ENCODE peak calls at places on chromosomes 11 and 22, in nine cellular contexts. B is stimulated activated naive CD4-positive, alpha-beta T cell; I is activated T-helper 2 cell treated with anti-CD3 and anti-CD28 coated beads, Interferon-gamma antibody, Interleukin-2, Interleukin-4, amounts not matched to agents 10 μg/mL and 5 μg/mL and 100 μg/mL, durations not matched to agents 14 hours and 24 hours and 36 hours; V is esophagus squamous epithelium; H is stimulated activated CD4-positive, alpha-beta T cell treated with anti-CD3 and anti-CD28 coated beads, Interleukin-12 subunit alpha, Interleukin-12 subunit beta, amount 100 ng/mL, for 48 hours; J is substantia nigra; W is germinal center; Y is heart right ventricle; Z is NCI-H69. O is an unnamed sample.

GRCh38 chr22:43300891-43301676 is 42.1 kb downstream of the SCUBE1 start:
- DNase-seq in V (no peak), H (no peak), Y (no peak), I (no peak), Z (peak; percentile 61), B (no peak), J (no peak), W (no peak), O (no peak)

GRCh38 chr11:116171271-116172140 is 601.3 kb downstream of the BUD13 start:
- DNase-seq in H (no peak), Z (no peak), Y (peak; percentile 1), I (no peak), B (no peak), V (no peak), J (no peak), W (no peak), O (no peak)

GRCh38 chr11:117885777-117886176 is 9.3 kb upstream of the FXYD6 start:
- DNase-seq in B (no peak), J (no peak), I (no peak), V (no peak), W (no peak), Z (no peak), Y (peak; percentile 89), H (no peak), O (no peak)

GRCh38 chr11:69367211-69367964 is 73.4 kb downstream of the MYEOV start:
- DNase-seq in H (no peak), Y (peak; percentile 1), B (no peak), I (peak; percentile 3), V (no peak), Z (no peak), W (no peak), J (no peak), O (no peak)

GRCh38 chr22:32926600-32926999 is 125.1 kb downstream of the TIMP3 start:
- DNase-seq in H (peak; percentile 9), Y (no peak), J (no peak), W (peak; percentile 13), V (no peak), I (no peak), Z (peak; percentile 23), B (no peak), O (no peak)

GRCh38 chr11:64894070-64894811 is 15.8 kb upstream of the EHD1 start:
- DNase-seq in W (peak; percentile 89), B (peak; percentile 85), J (peak; percentile 20), Y (peak; percentile 88), Z (peak; percentile 67), I (peak; percentile 83), V (no peak), H (peak; percentile 97), O (peak; percentile 98)

GRCh38 chr11:78613053-78613813 is 38.6 kb upstream of the NARS2 start:
- DNase-seq in W (no peak), H (no peak), V (no peak), B (no peak), Z (no peak), I (no peak), Y (no peak), J (no peak), O (no peak)

GRCh38 chr11:113690619-113691569 is 15.2 kb downstream of the TMPRSS5 start:
- DNase-seq in Z (peak; percentile 87), H (peak; percentile 1), V (no peak), W (peak; percentile 32), J (no peak), B (no peak), I (no peak), Y (no peak), O (no peak)

GRCh38 chr22:44628856-44629255 is 73.1 kb upstream of the PRR5 start:
- DNase-seq in W (no peak), V (no peak), Z (no peak), J (no peak), Y (no peak), H (no peak), B (no peak), I (no peak), O (no peak)

GRCh38 chr11:60563553-60564235 is 48.5 kb downstream of the MS4A13 start:
- DNase-seq in H (no peak), J (no peak), Z (peak; percentile 87), I (no peak), B (no peak), V (no peak), Y (no peak), W (no peak), O (no peak)

GRCh38 chr11:95088946-95089619 is 563 bp upstream of the ENDOD1 start:
- DNase-seq in V (no peak), J (no peak), I (peak; percentile 25), W (no peak), Y (no peak), Z (no peak), B (no peak), H (no peak), O (no peak)

GRCh38 chr11:128845334-128845780 is 21.7 kb downstream of the KCNJ1 start:
- DNase-seq in J (no peak), H (no peak), B (peak; percentile 51), V (no peak), Y (no peak), Z (no peak), I (no peak), W (peak; percentile 54), O (no peak)

GRCh38 chr22:44019416-44019815 is 4.7 kb upstream of the PARVB start:
- DNase-seq in B (no peak), J (no peak), V (no peak), W (no peak), H (no peak), Y (no peak), Z (no peak), I (no peak), O (no peak)

GRCh38 chr11:134440851-134441645 is 29.0 kb upstream of the B3GAT1 start:
- DNase-seq in V (no peak), Z (no peak), I (no peak), B (no peak), W (no peak), H (no peak), Y (no peak), J (no peak), O (no peak)

O was measured in GM12891.